ENCODE peak calls at places on chromosome X, in four cellular contexts. One of them, this sample, is unnamed.

GRCh38 chrX:17697191-17697590 is 40.1 kb upstream of the SCML1 start:
- DNase-seq in progenitor cell of endocrine pancreas: no peak
- DNase-seq in dorsolateral prefrontal cortex: no peak
- DNase-seq in AG10803: peak
- DNase-seq in this sample: no peak

GRCh38 chrX:13620202-13620601 is 32.7 kb upstream of the TCEANC start:
- DNase-seq in progenitor cell of endocrine pancreas: no peak
- DNase-seq in dorsolateral prefrontal cortex: no peak
- DNase-seq in AG10803: no peak
- DNase-seq in this sample: no peak

GRCh38 chrX:120740072-120740471 is 110.2 kb upstream of the C1GALT1C1 start:
- DNase-seq in progenitor cell of endocrine pancreas: no peak
- DNase-seq in dorsolateral prefrontal cortex: no peak
- DNase-seq in AG10803: no peak
- DNase-seq in this sample: no peak

GRCh38 chrX:137427061-137427778 is 138.7 kb upstream of the ZIC3 start:
- DNase-seq in progenitor cell of endocrine pancreas: no peak
- DNase-seq in dorsolateral prefrontal cortex: no peak
- DNase-seq in AG10803: no peak
- DNase-seq in this sample: no peak

GRCh38 chrX:14095702-14096101 is 66.0 kb upstream of the GEMIN8 start:
- DNase-seq in progenitor cell of endocrine pancreas: peak
- DNase-seq in dorsolateral prefrontal cortex: peak
- DNase-seq in AG10803: peak
- DNase-seq in this sample: peak

GRCh38 chrX:75076429-75076828 is 79.7 kb downstream of the ABCB7 start:
- DNase-seq in progenitor cell of endocrine pancreas: no peak
- DNase-seq in dorsolateral prefrontal cortex: no peak
- DNase-seq in AG10803: no peak
- DNase-seq in this sample: no peak

GRCh38 chrX:48969471-48969870 is 2.2 kb downstream of the KCND1 start:
- DNase-seq in progenitor cell of endocrine pancreas: no peak
- DNase-seq in dorsolateral prefrontal cortex: no peak
- DNase-seq in AG10803: no peak
- DNase-seq in this sample: no peak

GRCh38 chrX:49627030-49627777 is 28.4 kb downstream of the GAGE1 start:
- DNase-seq in progenitor cell of endocrine pancreas: no peak
- DNase-seq in dorsolateral prefrontal cortex: no peak
- DNase-seq in AG10803: peak
- DNase-seq in this sample: peak

GRCh38 chrX:104310084-104310483 is 55.4 kb upstream of the ESX1 start:
- DNase-seq in progenitor cell of endocrine pancreas: no peak
- DNase-seq in dorsolateral prefrontal cortex: peak
- DNase-seq in AG10803: peak
- DNase-seq in this sample: no peak

GRCh38 chrX:115259238-115259875 is 25.5 kb upstream of the LRCH2 start:
- DNase-seq in progenitor cell of endocrine pancreas: no peak
- DNase-seq in dorsolateral prefrontal cortex: no peak
- DNase-seq in AG10803: peak
- DNase-seq in this sample: no peak

GRCh38 chrX:31038585-31039326 is 33.1 kb downstream of the FTHL17 start:
- DNase-seq in progenitor cell of endocrine pancreas: no peak
- DNase-seq in dorsolateral prefrontal cortex: no peak
- DNase-seq in AG10803: peak
- DNase-seq in this sample: no peak
- TF ChIP-seq CTCF in progenitor cell of endocrine pancreas: peak
- TF ChIP-seq CTCF in dorsolateral prefrontal cortex: peak
- TF ChIP-seq CTCF in AG10803: peak
- TF ChIP-seq CTCF in this sample: peak

DNA sequence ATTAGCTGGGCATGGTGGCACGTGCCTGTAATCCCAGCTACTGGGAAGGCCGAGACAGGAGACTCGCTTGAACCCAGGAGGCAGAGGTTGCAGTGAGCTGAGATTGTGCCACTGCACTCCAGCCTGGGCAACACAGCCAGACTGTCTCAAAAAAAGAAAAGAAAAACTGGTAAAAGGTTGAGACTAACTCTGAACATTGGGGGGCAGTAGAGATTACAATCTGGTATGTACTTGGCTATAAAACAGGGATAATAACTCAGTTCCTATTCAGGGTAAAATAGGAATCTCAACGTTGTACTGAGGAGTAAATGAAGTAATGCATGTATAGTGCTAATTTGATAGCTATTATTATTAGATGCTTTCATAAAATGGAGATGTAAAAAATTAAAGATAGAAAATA is 12.5 kb upstream of the KLF8 start:
- DNase-seq in progenitor cell of endocrine pancreas: no peak
- DNase-seq in dorsolateral prefrontal cortex: no peak
- DNase-seq in AG10803: no peak
- DNase-seq in this sample: no peak
- TF ChIP-seq CTCF in progenitor cell of endocrine pancreas: no peak
- TF ChIP-seq CTCF in dorsolateral prefrontal cortex: no peak
- TF ChIP-seq CTCF in AG10803: peak
- TF ChIP-seq CTCF in this sample: no peak

GRCh38 chrX:23031600-23031999 is 31.8 kb downstream of the DDX53 start:
- DNase-seq in progenitor cell of endocrine pancreas: no peak
- DNase-seq in dorsolateral prefrontal cortex: no peak
- DNase-seq in AG10803: no peak
- DNase-seq in this sample: no peak

DNA sequence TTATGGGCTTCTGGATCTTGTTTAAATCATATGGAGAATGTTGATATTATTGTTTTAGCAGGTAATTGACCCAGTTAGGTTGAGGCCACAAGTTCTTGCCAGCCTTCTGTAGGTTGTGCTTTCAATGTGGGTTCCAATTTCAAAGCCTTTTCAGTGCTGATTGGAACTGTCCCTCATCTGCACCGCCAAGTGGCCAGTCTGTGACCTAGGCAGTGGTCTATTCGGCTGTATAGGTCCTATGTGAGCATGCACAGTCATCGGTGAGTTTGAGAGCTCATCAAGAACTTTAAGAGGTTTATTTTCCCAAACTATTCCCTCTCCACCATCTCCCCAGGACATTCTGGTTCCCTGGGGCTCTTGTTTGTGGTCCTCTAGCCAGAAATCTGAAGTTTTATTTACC is 35.7 kb downstream of the DDX53 start:
- DNase-seq in progenitor cell of endocrine pancreas: no peak
- DNase-seq in dorsolateral prefrontal cortex: no peak
- DNase-seq in AG10803: no peak
- DNase-seq in this sample: no peak
- TF ChIP-seq CTCF in progenitor cell of endocrine pancreas: no peak
- TF ChIP-seq CTCF in dorsolateral prefrontal cortex: no peak
- TF ChIP-seq CTCF in AG10803: no peak
- TF ChIP-seq CTCF in this sample: no peak

GRCh38 chrX:71000139-71000538 is 68.0 kb downstream of the SNX12 start:
- DNase-seq in progenitor cell of endocrine pancreas: no peak
- DNase-seq in dorsolateral prefrontal cortex: no peak
- DNase-seq in AG10803: no peak
- DNase-seq in this sample: no peak

GRCh38 chrX:70995338-70995737 is 64.4 kb upstream of the SLC7A3 start:
- DNase-seq in progenitor cell of endocrine pancreas: no peak
- DNase-seq in dorsolateral prefrontal cortex: no peak
- DNase-seq in AG10803: no peak
- DNase-seq in this sample: no peak

GRCh38 chrX:70998402-70999027 is 67.6 kb upstream of the SLC7A3 start:
- DNase-seq in progenitor cell of endocrine pancreas: no peak
- DNase-seq in dorsolateral prefrontal cortex: peak
- DNase-seq in AG10803: peak
- DNase-seq in this sample: peak
- TF ChIP-seq CTCF in progenitor cell of endocrine pancreas: peak
- TF ChIP-seq CTCF in dorsolateral prefrontal cortex: peak
- TF ChIP-seq CTCF in AG10803: peak
- TF ChIP-seq CTCF in this sample: no peak

GRCh38 chrX:63930140-63930539 is 145.1 kb upstream of the ARHGEF9 start:
- DNase-seq in progenitor cell of endocrine pancreas: no peak
- DNase-seq in dorsolateral prefrontal cortex: no peak
- DNase-seq in AG10803: peak
- DNase-seq in this sample: no peak
- TF ChIP-seq CTCF in progenitor cell of endocrine pancreas: peak
- TF ChIP-seq CTCF in dorsolateral prefrontal cortex: no peak
- TF ChIP-seq CTCF in AG10803: peak
- TF ChIP-seq CTCF in this sample: no peak

DNA sequence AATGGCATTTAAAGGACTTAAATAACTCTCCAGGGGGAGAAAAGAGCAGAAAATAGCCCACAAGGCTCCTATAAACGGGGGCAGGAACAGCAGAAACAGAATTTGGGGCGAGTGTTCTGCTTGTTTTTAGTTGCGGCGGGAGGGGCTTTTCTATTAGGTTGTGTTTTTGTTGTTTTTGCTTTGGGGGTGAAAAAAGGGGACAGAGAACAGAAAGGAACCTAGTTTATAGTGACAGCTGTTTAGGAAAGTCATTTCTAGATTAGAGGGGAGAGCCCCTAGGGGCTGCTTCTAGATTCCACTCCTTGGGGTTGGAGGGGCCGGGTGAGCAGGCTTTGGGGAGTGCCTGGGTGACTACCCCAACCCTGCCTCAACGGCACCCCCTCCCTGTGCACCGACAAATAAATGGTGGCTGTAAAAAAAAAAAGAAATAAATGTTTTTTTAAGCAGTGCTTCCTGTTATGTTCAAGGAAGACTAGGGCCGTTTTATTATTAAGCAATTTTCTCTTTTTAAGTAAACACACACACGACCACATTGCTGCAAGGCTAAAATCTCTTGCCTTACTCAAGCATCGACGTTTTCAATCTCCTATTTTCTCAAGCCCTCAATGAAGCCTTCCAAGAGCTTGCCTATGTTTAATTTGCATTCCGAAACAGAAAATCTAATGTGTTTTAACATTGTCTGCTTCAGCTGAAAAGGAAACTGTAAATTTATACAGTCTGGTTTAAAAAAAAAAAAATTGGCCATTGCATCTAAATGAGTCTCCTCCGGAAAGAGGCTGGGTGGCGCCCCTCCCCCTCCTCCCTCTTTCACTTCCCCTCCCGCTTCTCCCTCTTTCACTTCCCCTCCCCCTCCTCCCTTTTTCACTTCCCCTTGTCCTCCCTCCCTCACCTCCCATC is 123.3 kb upstream of the TBL1X start:
- DNase-seq in progenitor cell of endocrine pancreas: no peak
- DNase-seq in dorsolateral prefrontal cortex: peak
- DNase-seq in AG10803: peak
- DNase-seq in this sample: peak
- TF ChIP-seq CTCF in progenitor cell of endocrine pancreas: no peak
- TF ChIP-seq CTCF in dorsolateral prefrontal cortex: no peak
- TF ChIP-seq CTCF in AG10803: no peak
- TF ChIP-seq CTCF in this sample: no peak

GRCh38 chrX:118682258-118683014 is 45.0 kb upstream of the IL13RA1 start:
- DNase-seq in progenitor cell of endocrine pancreas: no peak
- DNase-seq in dorsolateral prefrontal cortex: no peak
- DNase-seq in AG10803: no peak
- DNase-seq in this sample: no peak

GRCh38 chrX:118675966-118676349 is 51.4 kb upstream of the IL13RA1 start:
- DNase-seq in progenitor cell of endocrine pancreas: no peak
- DNase-seq in dorsolateral prefrontal cortex: no peak
- DNase-seq in AG10803: no peak
- DNase-seq in this sample: no peak

GRCh38 chrX:118677318-118677717 is 50.1 kb upstream of the IL13RA1 start:
- DNase-seq in progenitor cell of endocrine pancreas: no peak
- DNase-seq in dorsolateral prefrontal cortex: no peak
- DNase-seq in AG10803: no peak
- DNase-seq in this sample: no peak

GRCh38 chrX:118675336-118675965 is 52.0 kb upstream of the IL13RA1 start:
- DNase-seq in progenitor cell of endocrine pancreas: no peak
- DNase-seq in dorsolateral prefrontal cortex: no peak
- DNase-seq in AG10803: no peak
- DNase-seq in this sample: no peak

GRCh38 chrX:118679290-118679689 is 48.1 kb upstream of the IL13RA1 start:
- DNase-seq in progenitor cell of endocrine pancreas: no peak
- DNase-seq in dorsolateral prefrontal cortex: no peak
- DNase-seq in AG10803: no peak
- DNase-seq in this sample: no peak
- TF ChIP-seq CTCF in progenitor cell of endocrine pancreas: no peak
- TF ChIP-seq CTCF in dorsolateral prefrontal cortex: no peak
- TF ChIP-seq CTCF in AG10803: no peak
- TF ChIP-seq CTCF in this sample: no peak

DNA sequence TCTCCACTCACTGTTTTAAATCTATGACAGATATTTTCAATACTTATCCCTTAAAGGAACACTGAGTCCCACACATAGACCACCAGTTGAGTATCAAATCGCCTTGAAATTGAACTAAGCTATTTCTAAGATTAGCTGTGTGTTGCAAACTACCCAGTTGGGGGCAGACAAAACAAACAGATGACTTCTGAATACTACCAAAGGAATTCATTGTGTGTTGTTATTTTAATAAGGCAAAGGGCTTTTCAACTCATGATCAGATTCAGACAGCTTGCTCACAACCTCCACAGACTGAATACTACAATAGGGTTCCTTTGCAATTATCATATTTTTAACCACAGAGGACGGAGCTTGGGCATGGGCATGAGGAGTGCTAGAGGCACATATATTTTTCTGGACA is 283.0 kb upstream of the GPC4 start:
- DNase-seq in progenitor cell of endocrine pancreas: no peak
- DNase-seq in dorsolateral prefrontal cortex: no peak
- DNase-seq in AG10803: peak
- DNase-seq in this sample: no peak
- TF ChIP-seq CTCF in progenitor cell of endocrine pancreas: no peak
- TF ChIP-seq CTCF in dorsolateral prefrontal cortex: peak
- TF ChIP-seq CTCF in AG10803: no peak
- TF ChIP-seq CTCF in this sample: no peak

DNA sequence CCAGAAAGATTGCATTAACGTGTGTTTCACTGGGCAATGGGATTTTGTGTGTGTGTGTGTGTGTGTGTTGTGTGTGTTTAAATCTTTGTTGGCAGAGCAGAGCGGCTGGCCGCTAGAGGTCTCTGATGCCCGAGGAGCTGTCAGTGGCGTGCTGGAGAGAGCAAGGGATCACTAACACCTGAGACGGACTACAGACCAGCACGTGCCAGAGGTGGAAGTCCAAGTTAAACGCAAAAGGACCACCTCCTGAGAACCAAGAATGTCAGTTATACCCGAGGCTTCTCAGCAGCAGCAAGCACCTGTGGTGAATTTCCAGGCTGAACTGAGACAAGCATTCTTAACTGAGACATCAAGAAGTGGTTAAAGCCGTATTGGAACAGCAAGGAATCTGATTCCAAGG is 9.0 kb upstream of the SLC25A14 start:
- DNase-seq in progenitor cell of endocrine pancreas: peak
- DNase-seq in dorsolateral prefrontal cortex: peak
- DNase-seq in AG10803: peak
- DNase-seq in this sample: peak
- TF ChIP-seq CTCF in progenitor cell of endocrine pancreas: peak
- TF ChIP-seq CTCF in dorsolateral prefrontal cortex: no peak
- TF ChIP-seq CTCF in AG10803: peak
- TF ChIP-seq CTCF in this sample: peak

This sample was measured in CD4-positive, alpha-beta T cell.